ENCODE peak calls at places on chromosome 14, in nine cellular contexts. I, D, W, J, F, V, E, U and Y are unnamed samples.

GRCh38 chr14:104931771-104932675 is 7.3 kb downstream of the PLD4 start:
- DNase-seq in J (no peak), D (peak), F (peak), U (no peak), V (no peak), I (no peak), W (no peak), E (no peak), Y (no peak)

GRCh38 chr14:104974665-104975390 is 3.3 kb downstream of the AHNAK2 start:
- DNase-seq in I (no peak), V (no peak), J (no peak), E (no peak), U (no peak), W (no peak), F (no peak), D (peak), Y (no peak)

GRCh38 chr14:22510527-22511110 is 78.4 kb downstream of the DAD1 start:
- DNase-seq in U (no peak), J (no peak), D (no peak), W (no peak), V (no peak), E (no peak), I (no peak), F (no peak), Y (no peak)

GRCh38 chr14:78164226-78164853 is 5.8 kb upstream of the NRXN3 start:
- DNase-seq in F (peak), V (no peak), I (no peak), D (no peak), W (no peak), J (peak), U (peak), E (peak), Y (peak)

GRCh38 chr14:102663031-102663430 is 70.6 kb downstream of the RCOR1 start:
- DNase-seq in V (no peak), I (no peak), W (no peak), J (no peak), F (no peak), U (peak), E (no peak), D (no peak), Y (no peak)

GRCh38 chr14:89013098-89013504 is 188.7 kb downstream of the TTC8 start:
- DNase-seq in I (no peak), F (peak), D (peak), J (no peak), V (no peak), W (no peak), E (peak), U (peak), Y (peak)

GRCh38 chr14:28982228-28982627 is 215.6 kb downstream of the FOXG1 start:
- DNase-seq in V (no peak), W (no peak), E (no peak), J (no peak), I (no peak), U (no peak), F (no peak), D (no peak), Y (no peak)

GRCh38 chr14:79514700-79515099 is 696.6 kb downstream of the DIO2 start:
- DNase-seq in I (no peak), E (no peak), V (no peak), F (no peak), U (peak), J (no peak), D (no peak), W (no peak), Y (no peak)

GRCh38 chr14:68466491-68466977 is 326.3 kb downstream of the ZFP36L1 start:
- DNase-seq in D (no peak), J (no peak), U (no peak), F (no peak), I (no peak), V (no peak), W (no peak), E (no peak), Y (no peak)

GRCh38 chr14:22448905-22449611 is 140.0 kb downstream of the DAD1 start:
- DNase-seq in F (no peak), U (no peak), J (no peak), W (no peak), V (no peak), D (no peak), E (no peak), I (no peak), Y (no peak)

GRCh38 chr14:48580692-48581091 is 905.3 kb upstream of the MDGA2 start:
- DNase-seq in E (no peak), V (no peak), D (no peak), I (no peak), W (no peak), F (no peak), U (no peak), J (no peak), Y (no peak)

GRCh38 chr14:100523536-100524025 is 63.6 kb downstream of the BEGAIN start:
- DNase-seq in F (peak), I (no peak), V (no peak), D (no peak), E (no peak), U (no peak), W (no peak), J (no peak), Y (no peak)

GRCh38 chr14:92471919-92472318 is 41.7 kb upstream of the RIN3 start:
- DNase-seq in J (no peak), F (peak), W (no peak), E (peak), V (no peak), U (peak), I (no peak), D (no peak), Y (no peak)

GRCh38 chr14:52025310-52025709 is 36.0 kb downstream of the RTRAF start:
- DNase-seq in U (no peak), D (no peak), W (no peak), J (no peak), E (no peak), F (peak), V (no peak), I (no peak), Y (no peak)

GRCh38 chr14:99792551-99793212 is 531 bp upstream of the EML1 start:
- DNase-seq in J (no peak), E (no peak), V (no peak), W (peak), F (peak), I (peak), U (peak), D (peak), Y (no peak)

GRCh38 chr14:32494566-32495434 is 165.7 kb downstream of the AKAP6 start:
- DNase-seq in W (peak), U (peak), V (no peak), F (no peak), D (no peak), J (no peak), I (no peak), E (no peak), Y (no peak)

GRCh38 chr14:52885230-52885629 is 65.6 kb downstream of the FERMT2 start:
- DNase-seq in D (no peak), J (no peak), V (no peak), U (no peak), I (no peak), F (no peak), E (no peak), W (no peak), Y (no peak)

GRCh38 chr14:72451081-72451972 is 442.6 kb downstream of the DPF3 start:
- DNase-seq in W (peak), J (no peak), F (no peak), E (no peak), V (peak), U (peak), I (no peak), D (no peak), Y (no peak)

GRCh38 chr14:54493293-54493692 is 4.5 kb upstream of the GMFB start:
- DNase-seq in J (no peak), V (no peak), F (peak), E (no peak), U (peak), W (no peak), D (no peak), I (no peak), Y (no peak)

GRCh38 chr14:98822917-98823316 is 449.1 kb downstream of the BCL11B start:
- DNase-seq in I (no peak), E (no peak), U (peak), F (no peak), V (no peak), W (no peak), J (no peak), D (no peak), Y (no peak)

GRCh38 chr14:24411468-24412454 is 13.0 kb downstream of the NYNRIN start:
- DNase-seq in D (peak), F (peak), E (peak), I (peak), W (no peak), U (peak), J (no peak), V (no peak), Y (peak)

GRCh38 chr14:68638817-68639517 is 153.9 kb downstream of the ZFP36L1 start:
- DNase-seq in F (no peak), U (no peak), J (peak), E (no peak), W (no peak), I (no peak), V (no peak), D (no peak), Y (no peak)

GRCh38 chr14:32081901-32082300 is 4.8 kb downstream of the ARHGAP5 start:
- DNase-seq in F (peak), U (peak), W (no peak), I (no peak), E (no peak), J (no peak), V (no peak), D (no peak), Y (no peak)

GRCh38 chr14:69980457-69981414 is 101.5 kb downstream of the SMOC1 start:
- DNase-seq in J (no peak), F (peak), D (no peak), I (no peak), E (no peak), W (peak), V (no peak), U (no peak), Y (no peak)

GRCh38 chr14:71952381-71953363 is 20.4 kb downstream of the RGS6 start:
- DNase-seq in D (no peak), E (no peak), I (no peak), J (no peak), W (no peak), V (no peak), F (no peak), U (no peak), Y (no peak)

GRCh38 chr14:75363156-75363555 is 64.7 kb upstream of the JDP2 start:
- DNase-seq in E (no peak), V (no peak), W (no peak), J (no peak), D (no peak), F (no peak), U (no peak), I (no peak), Y (no peak)

GRCh38 chr14:100902295-100902694 is 1.2 kb downstream of the RTL1 start:
- DNase-seq in E (peak), F (peak), I (no peak), W (no peak), D (peak), V (no peak), U (peak), J (no peak), Y (peak)

GRCh38 chr14:23529016-23529740 is 22.4 kb downstream of the ZFHX2 start:
- DNase-seq in U (no peak), W (no peak), E (no peak), D (no peak), V (no peak), F (no peak), I (no peak), J (no peak), Y (no peak)

GRCh38 chr14:71362282-71362681 is 455.0 kb downstream of the PCNX1 start:
- DNase-seq in V (no peak), F (peak), W (no peak), E (no peak), J (no peak), I (no peak), U (peak), D (no peak), Y (no peak)

GRCh38 chr14:105397350-105397931 is 897 bp upstream of the TEX22 start:
- DNase-seq in F (no peak), I (no peak), W (no peak), J (no peak), U (no peak), D (peak), E (peak), V (no peak), Y (no peak)

GRCh38 chr14:53855574-53855973 is 101.1 kb downstream of the BMP4 start:
- DNase-seq in D (no peak), E (no peak), J (no peak), V (no peak), U (no peak), I (no peak), F (no peak), W (no peak), Y (no peak)

GRCh38 chr14:49966304-49966809 is 73.5 kb downstream of the ARF6 start:
- DNase-seq in V (no peak), J (peak), I (no peak), E (peak), W (no peak), F (no peak), D (peak), U (peak), Y (no peak)

GRCh38 chr14:94100847-94101246 is 9.7 kb upstream of the IFI27 start:
- DNase-seq in J (no peak), I (no peak), V (no peak), E (no peak), W (no peak), U (peak), D (no peak), F (no peak), Y (no peak)

GRCh38 chr14:55125403-55125802 is 3.6 kb upstream of the LGALS3 start:
- DNase-seq in V (no peak), I (no peak), F (no peak), E (no peak), U (no peak), J (no peak), D (no peak), W (no peak), Y (no peak)

GRCh38 chr14:92105845-92106094 is 612 bp downstream of the ATXN3 start:
- DNase-seq in I (no peak), F (no peak), W (no peak), D (peak), U (no peak), V (peak), J (no peak), E (peak), Y (no peak)

GRCh38 chr14:56886471-56887062 is 76.3 kb upstream of the OTX2 start:
- DNase-seq in F (no peak), W (no peak), U (no peak), D (no peak), I (no peak), E (no peak), V (no peak), J (no peak), Y (no peak)